ENCODE peak calls at places on chromosomes 16 and 17, in eight cellular contexts. Q, E, M, J, W, H, A and S are unnamed samples.

GRCh38 chr16:85238233-85238647 is 126.0 kb upstream of the CIBAR2 start:
- DNase-seq in J (peak), W (peak), H (no peak), A (no peak), E (peak), Q (no peak), M (peak), S (no peak)

GRCh38 chr16:75486014-75486404 is 9.2 kb downstream of the CHST6 start:
- DNase-seq in H (no peak), E (no peak), J (no peak), A (peak), Q (peak), W (no peak), M (no peak), S (no peak)

GRCh38 chr17:28978565-28978964 is 27.2 kb upstream of the PHF12 start:
- DNase-seq in W (no peak), A (no peak), H (no peak), J (no peak), M (no peak), E (no peak), Q (no peak), S (no peak)

GRCh38 chr17:72707881-72708280 is 384.6 kb downstream of the SLC39A11 start:
- DNase-seq in Q (no peak), H (no peak), M (no peak), W (no peak), E (no peak), J (no peak), A (no peak), S (no peak)

GRCh38 chr17:16486373-16487250 is 5.4 kb downstream of the LRRC75A start:
- DNase-seq in J (peak), E (peak), Q (no peak), M (no peak), A (peak), H (no peak), W (peak), S (no peak)

GRCh38 chr16:21060027-21060510 is 90.6 kb downstream of the DNAH3 start:
- DNase-seq in M (no peak), W (no peak), J (no peak), E (no peak), A (no peak), Q (no peak), H (no peak), S (no peak)

GRCh38 chr17:64448665-64449512 is at the start of gene MILR1:
- DNase-seq in Q (peak), A (no peak), E (peak), M (no peak), H (no peak), W (no peak), J (peak), S (no peak)

GRCh38 chr17:68346448-68346847 is 55.2 kb downstream of the ARSG start:
- DNase-seq in E (no peak), H (peak), A (no peak), M (no peak), J (no peak), W (no peak), Q (peak), S (no peak)

GRCh38 chr16:14309906-14310305 is 238.8 kb downstream of the MRTFB start:
- DNase-seq in H (no peak), J (peak), M (no peak), W (no peak), E (peak), Q (peak), A (no peak), S (no peak)

GRCh38 chr16:65229191-65229662 is 107.4 kb upstream of the CDH11 start:
- DNase-seq in J (peak), H (no peak), Q (no peak), A (no peak), E (peak), M (no peak), W (no peak), S (no peak)

GRCh38 chr17:81022371-81022729 is 12.6 kb upstream of the BAIAP2 start:
- DNase-seq in M (no peak), A (peak), H (no peak), E (no peak), Q (no peak), J (no peak), W (no peak), S (no peak)

GRCh38 chr16:50185005-50185505 is 31.9 kb downstream of the TENT4B start:
- DNase-seq in A (no peak), E (peak), Q (peak), W (no peak), M (no peak), H (no peak), J (peak), S (no peak)

GRCh38 chr17:61729690-61730268 is 133.5 kb downstream of the BRIP1 start:
- DNase-seq in H (no peak), W (no peak), Q (no peak), J (no peak), A (no peak), M (no peak), E (no peak), S (no peak)
- TF ChIP-seq CTCF in H (no peak), W (no peak), Q (no peak), J (no peak), A (no peak), M (no peak), E (no peak), S (no peak)

GRCh38 chr16:31016018-31016417 is 5.6 kb upstream of the STX1B start:
- DNase-seq in A (no peak), Q (no peak), J (no peak), W (no peak), M (no peak), H (no peak), E (no peak), S (no peak)
- TF ChIP-seq CTCF in A (no peak), Q (no peak), J (no peak), W (no peak), M (no peak), H (no peak), E (peak), S (no peak)

DNA sequence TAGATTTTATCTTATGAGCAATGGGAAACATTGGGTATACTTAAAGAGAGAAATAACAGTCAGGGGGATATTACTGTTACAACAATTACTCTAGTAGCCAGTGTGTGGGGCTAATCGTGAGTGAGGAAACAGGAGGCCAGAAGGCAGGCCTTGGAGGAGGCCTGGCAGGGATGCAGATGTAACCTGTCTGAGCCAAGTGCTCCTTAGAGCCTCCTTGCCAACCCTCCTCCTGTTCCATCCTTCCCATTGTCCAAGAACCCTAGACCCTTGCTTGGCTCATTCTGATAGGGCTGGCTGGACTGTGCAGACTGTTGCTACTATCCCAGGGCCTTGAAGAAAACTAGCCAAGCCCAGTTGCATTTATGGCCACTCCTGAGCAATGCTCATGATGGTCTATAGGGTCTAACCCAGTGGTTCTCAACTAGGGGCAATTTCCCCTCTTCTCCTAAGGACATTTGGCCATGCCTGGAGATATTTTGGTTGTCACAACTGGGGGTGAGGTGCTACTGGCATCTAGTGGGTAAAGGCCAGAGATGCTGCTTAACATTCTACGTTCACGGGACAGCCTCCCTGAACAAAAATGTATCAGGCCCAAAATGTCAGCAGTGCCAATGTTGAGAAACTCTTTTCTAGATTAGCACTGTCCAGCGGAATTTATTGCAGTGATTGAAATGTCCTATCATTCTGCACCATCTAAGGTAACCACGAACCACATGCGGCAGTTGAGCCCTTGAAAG is 24.4 kb upstream of the WSCD1 start:
- DNase-seq in Q (no peak), H (no peak), E (no peak), M (no peak), J (no peak), W (no peak), A (no peak), S (no peak)
- TF ChIP-seq CTCF in Q (peak), H (no peak), E (no peak), M (no peak), J (no peak), W (peak), A (no peak), S (peak)

DNA sequence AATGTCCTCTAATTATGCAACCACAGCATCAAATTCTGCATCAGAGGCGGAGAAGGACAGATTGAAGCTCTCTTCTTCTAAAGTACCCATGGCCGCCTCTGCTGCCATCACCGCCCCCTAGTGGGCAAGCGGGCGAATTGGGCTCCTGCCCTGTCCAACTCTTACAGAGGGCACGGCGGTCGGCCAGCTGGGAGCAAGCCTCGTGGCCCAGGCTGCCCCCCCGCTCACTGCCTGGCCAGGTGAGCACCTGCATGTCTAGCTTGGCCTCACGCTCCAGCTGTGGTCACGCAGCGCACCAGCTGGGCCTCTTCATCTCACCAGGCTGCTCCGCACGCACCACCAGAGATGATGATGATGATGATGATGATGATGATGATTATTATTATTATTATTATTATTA is 146.1 kb upstream of the TOM1L1 start:
- DNase-seq in A (peak), J (no peak), E (no peak), W (no peak), Q (peak), M (peak), H (no peak), S (no peak)
- TF ChIP-seq CTCF in A (no peak), J (no peak), E (peak), W (no peak), Q (peak), M (peak), H (no peak), S (no peak)

DNA sequence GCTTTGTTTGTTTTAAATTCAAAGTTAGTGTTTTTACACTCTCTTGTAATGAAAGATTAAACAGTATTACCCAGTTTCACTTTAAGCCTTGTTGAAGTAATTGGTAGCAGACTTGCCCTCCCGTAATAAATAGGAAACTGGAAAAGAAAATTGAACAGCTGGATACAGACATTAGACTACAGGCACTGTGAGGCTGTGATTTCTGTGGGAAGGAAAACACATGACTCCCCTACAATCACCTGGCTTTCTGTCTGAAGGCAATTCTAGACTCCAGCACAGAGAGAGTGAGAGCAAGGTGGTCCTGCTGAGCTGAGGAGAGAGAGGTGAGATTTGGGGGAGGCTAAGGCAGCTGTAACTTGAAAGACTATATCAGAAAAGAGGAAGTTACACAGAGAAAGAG is 57.8 kb upstream of the CDYL2 start:
- DNase-seq in M (no peak), Q (peak), E (no peak), W (no peak), H (no peak), A (no peak), J (no peak), S (no peak)
- TF ChIP-seq CTCF in M (no peak), Q (no peak), E (no peak), W (no peak), H (no peak), A (no peak), J (no peak), S (no peak)

DNA sequence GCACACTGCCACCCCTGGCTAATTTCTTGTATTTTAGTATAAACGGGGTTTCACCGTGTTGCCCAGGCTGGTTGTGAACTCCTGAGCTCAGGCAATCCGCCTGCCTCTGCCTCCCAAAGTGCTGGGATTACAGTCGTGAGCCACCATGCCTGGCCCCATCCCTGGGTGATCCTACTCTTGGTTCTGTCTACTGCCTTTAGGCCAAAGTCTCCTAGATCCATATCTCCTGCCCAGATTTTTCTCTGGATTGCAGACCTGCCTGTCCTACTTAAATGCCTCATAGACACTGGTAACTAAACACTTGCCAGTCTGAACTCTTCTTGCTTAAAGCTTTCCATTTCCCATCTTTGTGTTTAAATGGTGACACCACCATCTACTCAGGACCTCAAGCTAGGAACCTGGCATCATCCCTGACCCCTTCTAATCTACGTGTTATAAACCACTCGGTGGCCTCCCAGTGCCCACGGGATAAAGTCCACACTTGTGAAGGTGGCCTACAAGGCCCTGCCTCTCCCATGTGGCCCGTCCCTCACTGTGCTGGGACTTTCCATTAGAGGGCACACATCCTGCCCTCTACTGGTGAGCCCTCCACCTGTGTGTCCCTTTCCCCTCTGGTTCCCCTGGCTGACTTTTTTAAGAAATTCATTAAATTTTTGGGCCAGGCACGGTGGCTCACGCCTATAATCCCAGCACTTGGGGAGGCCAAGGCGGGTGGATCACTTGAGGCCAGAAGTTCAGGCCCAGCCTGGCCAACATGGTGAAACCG is 51.1 kb downstream of the USP43 start:
- DNase-seq in J (no peak), Q (no peak), W (no peak), M (no peak), E (no peak), H (no peak), A (no peak), S (no peak)
- TF ChIP-seq CTCF in J (no peak), Q (peak), W (no peak), M (no peak), E (no peak), H (no peak), A (no peak), S (no peak)

GRCh38 chr16:57070986-57071540 is 21.3 kb upstream of the CPNE2 start:
- DNase-seq in H (no peak), Q (no peak), E (no peak), M (no peak), J (no peak), A (no peak), W (no peak), S (no peak)

GRCh38 chr16:57069635-57070350 is 22.6 kb upstream of the CPNE2 start:
- DNase-seq in E (no peak), A (no peak), H (no peak), J (no peak), Q (no peak), M (no peak), W (no peak), S (no peak)

GRCh38 chr16:57071840-57072541 is 20.4 kb upstream of the CPNE2 start:
- DNase-seq in W (no peak), A (no peak), H (no peak), Q (no peak), E (peak), M (no peak), J (peak), S (no peak)

GRCh38 chr16:57069053-57069452 is 23.3 kb upstream of the CPNE2 start:
- DNase-seq in W (no peak), J (no peak), A (no peak), H (no peak), E (no peak), Q (no peak), M (no peak), S (no peak)

GRCh38 chr16:57070424-57070823 is 22.0 kb upstream of the CPNE2 start:
- DNase-seq in H (no peak), W (no peak), Q (no peak), J (no peak), E (no peak), M (no peak), A (no peak), S (no peak)
- TF ChIP-seq CTCF in H (no peak), W (no peak), Q (no peak), J (no peak), E (no peak), M (no peak), A (no peak), S (no peak)

GRCh38 chr17:43170140-43170765 is 761 bp upstream of the NBR1 start:
- DNase-seq in M (peak), A (peak), Q (peak), J (peak), E (peak), H (peak), W (peak), S (peak)

GRCh38 chr17:43175213-43176118 is 4.5 kb downstream of the NBR1 start:
- DNase-seq in J (peak), A (no peak), M (no peak), Q (no peak), H (no peak), W (no peak), E (peak), S (no peak)

GRCh38 chr17:43171761-43172487 is 910 bp downstream of the NBR1 start:
- DNase-seq in Q (peak), E (peak), J (peak), W (no peak), A (no peak), M (peak), H (no peak), S (no peak)

GRCh38 chr17:43169561-43170139 is 1.4 kb upstream of the NBR1 start:
- DNase-seq in J (peak), M (peak), Q (peak), E (peak), W (no peak), H (peak), A (peak), S (no peak)

DNA sequence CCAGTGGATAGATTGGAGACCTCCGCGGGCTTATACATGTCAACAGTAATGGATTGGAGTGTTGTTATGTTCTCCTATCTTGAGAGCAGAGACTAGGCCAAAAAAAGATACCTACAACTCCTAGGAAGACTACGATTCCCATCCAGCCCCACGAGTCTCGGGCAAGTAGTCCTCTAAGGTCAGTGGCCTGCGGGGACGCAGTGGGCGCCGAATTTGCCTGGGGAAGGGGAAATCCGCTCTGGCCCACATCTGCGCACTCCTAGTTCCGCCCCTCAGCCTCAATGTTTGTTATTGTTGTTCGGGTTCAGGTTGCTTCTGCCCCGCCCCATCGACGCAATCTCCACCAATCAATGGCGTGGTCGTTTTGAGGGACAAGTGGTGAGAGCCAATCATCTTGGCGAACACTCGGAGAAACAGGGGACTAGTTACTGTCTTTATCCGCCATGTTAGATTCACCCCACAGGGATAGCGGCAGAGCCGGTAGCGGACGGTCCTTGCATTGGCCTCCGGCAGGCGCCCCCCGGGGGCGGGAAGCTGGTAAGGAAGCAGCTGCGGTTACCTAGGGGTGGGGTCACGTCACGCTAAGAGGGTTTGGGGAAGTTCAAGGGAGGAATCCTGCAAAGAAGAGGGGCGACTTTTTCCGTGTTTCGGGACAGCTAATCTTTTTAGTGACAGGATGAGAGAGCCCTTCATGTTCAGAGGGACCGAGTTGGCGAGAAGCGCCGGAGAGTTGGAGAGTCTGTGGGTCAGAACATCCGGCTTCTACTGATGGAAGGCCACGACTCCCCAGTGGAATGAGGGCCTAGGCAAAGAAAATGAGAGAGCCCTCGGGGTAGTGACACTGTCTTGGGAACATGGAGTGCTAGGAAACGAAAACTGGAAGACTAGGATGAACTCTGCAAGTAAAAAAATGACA is at the start of gene NBR1:
- DNase-seq in E (peak), J (peak), H (peak), Q (peak), W (peak), A (peak), M (peak), S (peak)
- TF ChIP-seq CTCF in E (peak), J (peak), H (no peak), Q (peak), W (peak), A (no peak), M (no peak), S (peak)

DNA sequence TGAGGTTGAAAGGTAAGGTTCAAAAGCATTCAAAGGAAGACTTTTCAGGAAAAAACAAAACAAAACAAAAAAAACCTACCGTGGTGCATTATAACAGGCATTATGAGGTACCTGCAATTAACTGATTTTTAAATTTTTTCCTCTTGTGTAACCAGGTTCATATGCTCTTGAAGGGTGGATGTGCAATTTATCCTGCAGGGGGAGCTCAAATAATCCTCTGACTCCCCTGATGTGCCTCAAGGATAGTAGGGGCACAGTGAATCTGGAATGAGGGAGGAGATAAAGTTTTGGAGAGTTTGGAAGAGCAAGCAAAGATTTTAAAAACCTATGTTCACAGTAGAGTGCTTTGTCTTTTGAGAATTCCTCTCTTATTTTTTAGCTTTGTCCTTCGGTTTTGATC is 1349.4 kb downstream of the CDH8 start:
- DNase-seq in A (no peak), M (no peak), H (no peak), J (no peak), E (no peak), Q (no peak), W (no peak), S (no peak)
- TF ChIP-seq CTCF in A (no peak), M (peak), H (no peak), J (no peak), E (no peak), Q (no peak), W (no peak), S (no peak)